ENCODE peak calls at places on chromosomes 16 and 17, in four cellular contexts. S is IMR-90, A is omental fat pad, V is MCF 10A. B is an unnamed sample.

GRCh38 chr16:72317378-72317777 is 145.4 kb upstream of the PMFBP1 start:
- DNase-seq in S (peak), A (no peak), V (no peak), B (no peak)

GRCh38 chr16:59690216-59690615 is 956.1 kb upstream of the GOT2 start:
- DNase-seq in S (no peak), A (no peak), V (no peak), B (no peak)

GRCh38 chr17:2852729-2853110 is 56.5 kb downstream of the RAP1GAP2 start:
- DNase-seq in S (no peak), A (no peak), V (no peak), B (no peak)

GRCh38 chr17:6639651-6640535 is 618 bp downstream of the KIAA0753 start:
- DNase-seq in S (peak), A (no peak), V (peak), B (no peak)

GRCh38 chr17:27329146-27329805 is 35.4 kb downstream of the WSB1 start:
- DNase-seq in S (no peak), A (no peak), V (no peak), B (no peak)

GRCh38 chr17:58965221-58965620 is 141.5 kb downstream of the TRIM37 start:
- DNase-seq in S (no peak), A (no peak), V (no peak), B (no peak)

GRCh38 chr17:32253117-32253611 is 12.5 kb upstream of the RHBDL3 start:
- DNase-seq in S (peak), A (peak), V (peak), B (no peak)

GRCh38 chr17:13154403-13154802 is 136.6 kb upstream of the ELAC2 start:
- DNase-seq in S (peak), A (no peak), V (no peak), B (no peak)

GRCh38 chr16:3087836-3088235 is 11.3 kb downstream of the ZSCAN10 start:
- DNase-seq in S (no peak), A (no peak), V (no peak), B (no peak)

GRCh38 chr17:57861000-57861736 is 11.3 kb upstream of the MRPS23 start:
- DNase-seq in S (peak), A (no peak), V (no peak), B (no peak)

GRCh38 chr17:48043171-48043570 is 5.0 kb upstream of the NFE2L1 start:
- DNase-seq in S (no peak), A (no peak), V (no peak), B (no peak)

GRCh38 chr17:72575542-72576233 is 454.9 kb downstream of the SOX9 start:
- DNase-seq in S (no peak), A (no peak), V (no peak), B (no peak)

GRCh38 chr17:22233382-22233781 is 541.1 kb downstream of the KCNJ18 start:
- DNase-seq in S (no peak), A (no peak), V (no peak), B (no peak)

GRCh38 chr17:50443492-50444051 is 17.6 kb downstream of the ACSF2 start:
- DNase-seq in S (peak), A (no peak), V (no peak), B (no peak)

GRCh38 chr16:49431040-49431439 is 57.4 kb downstream of the C16orf78 start:
- DNase-seq in S (no peak), A (no peak), V (no peak), B (no peak)
- TF ChIP-seq CTCF in S (no peak), A (no peak), V (no peak), B (no peak)

GRCh38 chr17:74355065-74355464 is 6.6 kb downstream of the BTBD17 start:
- DNase-seq in S (no peak), A (no peak), V (no peak), B (no peak)

GRCh38 chr17:74353446-74354060 is 8.1 kb downstream of the BTBD17 start:
- DNase-seq in S (no peak), A (no peak), V (no peak), B (no peak)

GRCh38 chr17:74351552-74352210 is 10.0 kb downstream of the BTBD17 start:
- DNase-seq in S (no peak), A (no peak), V (no peak), B (no peak)

GRCh38 chr17:74354561-74354960 is 7.1 kb downstream of the BTBD17 start:
- DNase-seq in S (no peak), A (no peak), V (no peak), B (no peak)

DNA sequence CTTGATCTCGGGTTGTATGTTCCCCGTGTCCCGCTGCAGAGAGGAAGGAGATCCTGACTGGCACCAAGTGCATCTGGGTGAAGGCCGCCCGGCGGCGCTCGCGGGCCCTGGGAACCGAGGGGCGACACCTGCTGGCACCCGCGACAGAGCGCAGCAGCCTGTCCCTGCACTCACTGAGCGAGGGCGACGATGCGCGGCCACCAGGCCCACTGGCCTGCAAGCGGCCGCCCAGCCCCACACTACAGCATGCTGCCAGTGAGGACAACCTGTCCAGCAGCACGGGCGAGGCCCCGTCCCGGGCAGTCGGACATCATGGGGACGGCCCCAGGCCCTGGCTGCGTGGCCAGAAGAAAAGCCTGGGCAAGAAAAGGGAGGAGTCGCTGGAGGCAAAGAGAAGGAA is 7.5 kb downstream of the BTBD17 start:
- DNase-seq in S (no peak), A (no peak), V (no peak), B (no peak)
- TF ChIP-seq CTCF in S (peak), A (no peak), V (no peak), B (peak)

GRCh38 chr16:26111900-26112299 is 420.1 kb downstream of the HS3ST4 start:
- DNase-seq in S (no peak), A (no peak), V (no peak), B (no peak)
- TF ChIP-seq CTCF in S (no peak), A (no peak), V (no peak), B (no peak)

GRCh38 chr17:67386965-67387551 is 10.0 kb downstream of the PITPNC1 start:
- DNase-seq in S (peak), A (no peak), V (peak), B (no peak)
- TF ChIP-seq CTCF in S (peak), A (peak), V (peak), B (peak)

DNA sequence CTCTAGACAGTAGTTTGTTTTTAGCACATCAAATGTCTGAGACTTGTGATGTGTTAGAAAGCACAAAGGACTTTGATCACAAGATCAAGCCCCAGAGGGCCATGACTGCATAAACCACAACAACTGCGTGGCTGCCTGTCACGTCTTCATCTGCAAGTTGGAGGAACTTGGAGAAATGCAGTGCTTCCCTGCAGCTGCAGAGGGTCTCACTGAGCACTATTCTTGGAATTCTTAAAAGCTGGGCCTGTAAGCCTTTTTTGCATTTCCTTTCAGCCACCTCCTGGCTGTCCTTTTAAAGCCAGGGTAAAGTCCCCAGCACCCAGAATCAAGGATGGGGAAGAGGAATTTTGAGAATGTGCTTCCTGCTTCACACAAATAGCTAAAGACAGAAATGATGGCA is 431.3 kb downstream of the MAF start:
- DNase-seq in S (no peak), A (no peak), V (no peak), B (no peak)
- TF ChIP-seq CTCF in S (no peak), A (no peak), V (no peak), B (no peak)

GRCh38 chr16:15888072-15888976 is at the start of gene CEP20:
- DNase-seq in S (peak), A (peak), V (peak), B (peak)
- TF ChIP-seq CTCF in S (peak), A (no peak), V (no peak), B (peak)

DNA sequence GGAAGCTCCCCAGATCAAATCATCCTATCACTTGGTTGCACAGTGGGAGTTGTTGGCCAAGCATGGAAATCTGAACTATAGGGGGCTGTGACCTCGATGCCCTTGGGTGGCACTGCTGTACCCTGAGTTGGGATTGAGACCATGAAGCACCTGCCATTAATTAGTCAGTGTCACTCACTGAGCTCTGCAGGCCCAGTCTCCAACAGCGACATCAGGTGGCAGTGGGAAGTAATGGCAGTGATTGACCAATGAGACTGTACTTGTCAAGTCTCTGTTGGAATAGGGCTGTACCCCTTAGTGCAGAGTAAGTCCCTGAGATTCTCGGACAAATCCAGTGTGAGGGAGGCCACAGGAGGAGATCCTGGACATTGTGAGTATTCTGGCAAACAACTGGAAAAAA is 118.0 kb upstream of the RPL38 start:
- DNase-seq in S (no peak), A (no peak), V (no peak), B (no peak)
- TF ChIP-seq CTCF in S (no peak), A (no peak), V (no peak), B (peak)